ENCODE peak calls at places on chromosomes 3 and 15, in four cellular contexts. One of them, this sample, is unnamed. For H3K4me1, the result is how much of the 10 kb centered on the place peaks cover.

GRCh38 chr3:27312044-27312668 is 57.0 kb downstream of the NEK10 start:
- DNase-seq in pancreas: no peak
- DNase-seq in CD4-positive, alpha-beta memory T cell: peak
- DNase-seq in stomach: no peak
- DNase-seq in this sample: no peak

GRCh38 chr3:36677331-36678007 is 86.9 kb downstream of the DCLK3 start:
- DNase-seq in pancreas: no peak
- DNase-seq in stomach: no peak
- DNase-seq in CD4-positive, alpha-beta memory T cell: no peak
- DNase-seq in this sample: no peak

GRCh38 chr3:114456742-114457141 is 162.9 kb downstream of the TIGIT start:
- DNase-seq in stomach: no peak
- DNase-seq in CD4-positive, alpha-beta memory T cell: no peak
- DNase-seq in pancreas: no peak
- DNase-seq in this sample: no peak

GRCh38 chr3:140529558-140529957 is 148.3 kb upstream of the TRIM42 start:
- DNase-seq in stomach: no peak
- DNase-seq in CD4-positive, alpha-beta memory T cell: no peak
- DNase-seq in pancreas: no peak
- DNase-seq in this sample: no peak

GRCh38 chr3:197466586-197467399 is 89.0 kb downstream of the BDH1 start:
- DNase-seq in pancreas: no peak
- DNase-seq in stomach: no peak
- DNase-seq in CD4-positive, alpha-beta memory T cell: no peak
- DNase-seq in this sample: no peak

GRCh38 chr3:138249636-138250035 is 62.5 kb downstream of the ARMC8 start:
- DNase-seq in pancreas: no peak
- DNase-seq in stomach: no peak
- DNase-seq in CD4-positive, alpha-beta memory T cell: no peak
- DNase-seq in this sample: no peak

GRCh38 chr3:176964656-176965055 is 232.6 kb downstream of the TBL1XR1 start:
- DNase-seq in pancreas: no peak
- DNase-seq in stomach: no peak
- DNase-seq in CD4-positive, alpha-beta memory T cell: no peak
- DNase-seq in this sample: no peak

GRCh38 chr15:39639037-39639436 is 58.2 kb downstream of the THBS1 start:
- DNase-seq in CD4-positive, alpha-beta memory T cell: no peak
- DNase-seq in stomach: no peak
- DNase-seq in pancreas: no peak
- DNase-seq in this sample: no peak

GRCh38 chr3:124258057-124258500 is 266.2 kb upstream of the ROPN1 start:
- DNase-seq in stomach: no peak
- DNase-seq in pancreas: no peak
- DNase-seq in CD4-positive, alpha-beta memory T cell: no peak
- DNase-seq in this sample: no peak

DNA sequence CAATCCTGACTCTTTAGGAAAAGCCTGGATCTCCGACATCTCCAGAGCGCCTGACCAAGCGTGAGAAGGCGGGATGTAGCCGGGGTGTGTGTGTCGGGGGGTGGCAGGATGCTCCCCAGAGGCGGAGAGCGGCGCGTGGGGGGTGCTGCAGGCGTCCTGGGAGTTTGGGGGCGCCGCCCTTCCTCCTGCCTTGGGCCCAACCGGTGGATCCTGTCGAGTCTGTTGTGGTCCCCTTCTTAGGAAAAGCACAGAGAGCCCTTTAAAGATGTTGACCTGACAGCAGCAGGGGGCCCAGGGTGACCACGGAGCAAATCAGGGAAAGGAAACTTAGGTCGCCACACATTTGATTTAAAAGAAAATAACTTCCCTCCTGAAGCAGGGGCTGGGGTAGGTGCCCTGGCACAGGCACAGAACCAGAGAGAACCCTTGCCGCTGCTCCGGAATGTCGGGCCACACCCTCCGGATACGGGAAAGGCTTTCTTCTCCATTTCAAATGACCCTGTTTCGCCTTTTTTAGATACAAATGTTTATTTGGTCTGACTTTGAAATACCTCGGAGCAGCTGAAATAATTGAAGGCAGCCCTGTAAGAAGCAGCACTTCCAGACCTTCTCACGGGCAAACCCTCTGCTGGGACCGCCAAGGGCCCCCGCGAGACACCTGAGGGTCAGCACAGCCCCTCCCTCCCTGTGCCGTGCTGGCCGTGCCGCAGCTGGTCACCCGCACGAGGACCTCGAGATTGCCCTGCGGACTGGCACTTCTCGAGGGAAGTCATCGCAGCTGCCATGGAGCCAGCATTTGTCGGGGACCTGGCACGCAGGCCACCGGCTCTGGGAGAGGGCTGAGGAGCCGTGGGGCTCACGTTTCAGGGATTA is 102.9 kb upstream of the KLF13 start:
- DNase-seq in pancreas: no peak
- DNase-seq in stomach: peak
- DNase-seq in CD4-positive, alpha-beta memory T cell: no peak
- DNase-seq in this sample: no peak
- H3K4me1 ChIP-seq in pancreas: under half
- H3K4me1 ChIP-seq in stomach: half or more
- H3K4me1 ChIP-seq in CD4-positive, alpha-beta memory T cell: under half
- H3K4me1 ChIP-seq in this sample: under half

GRCh38 chr15:66744610-66745279 is 42.7 kb downstream of the SMAD6 start:
- DNase-seq in CD4-positive, alpha-beta memory T cell: no peak
- DNase-seq in pancreas: no peak
- DNase-seq in stomach: no peak
- DNase-seq in this sample: no peak

GRCh38 chr15:66746231-66746605 is 44.2 kb downstream of the SMAD6 start:
- DNase-seq in stomach: no peak
- DNase-seq in CD4-positive, alpha-beta memory T cell: no peak
- DNase-seq in pancreas: no peak
- DNase-seq in this sample: no peak

GRCh38 chr15:66747223-66747622 is 45.2 kb downstream of the SMAD6 start:
- DNase-seq in CD4-positive, alpha-beta memory T cell: no peak
- DNase-seq in pancreas: no peak
- DNase-seq in stomach: no peak
- DNase-seq in this sample: no peak

GRCh38 chr15:66743703-66744536 is 41.9 kb downstream of the SMAD6 start:
- DNase-seq in CD4-positive, alpha-beta memory T cell: no peak
- DNase-seq in pancreas: no peak
- DNase-seq in stomach: peak
- DNase-seq in this sample: no peak

DNA sequence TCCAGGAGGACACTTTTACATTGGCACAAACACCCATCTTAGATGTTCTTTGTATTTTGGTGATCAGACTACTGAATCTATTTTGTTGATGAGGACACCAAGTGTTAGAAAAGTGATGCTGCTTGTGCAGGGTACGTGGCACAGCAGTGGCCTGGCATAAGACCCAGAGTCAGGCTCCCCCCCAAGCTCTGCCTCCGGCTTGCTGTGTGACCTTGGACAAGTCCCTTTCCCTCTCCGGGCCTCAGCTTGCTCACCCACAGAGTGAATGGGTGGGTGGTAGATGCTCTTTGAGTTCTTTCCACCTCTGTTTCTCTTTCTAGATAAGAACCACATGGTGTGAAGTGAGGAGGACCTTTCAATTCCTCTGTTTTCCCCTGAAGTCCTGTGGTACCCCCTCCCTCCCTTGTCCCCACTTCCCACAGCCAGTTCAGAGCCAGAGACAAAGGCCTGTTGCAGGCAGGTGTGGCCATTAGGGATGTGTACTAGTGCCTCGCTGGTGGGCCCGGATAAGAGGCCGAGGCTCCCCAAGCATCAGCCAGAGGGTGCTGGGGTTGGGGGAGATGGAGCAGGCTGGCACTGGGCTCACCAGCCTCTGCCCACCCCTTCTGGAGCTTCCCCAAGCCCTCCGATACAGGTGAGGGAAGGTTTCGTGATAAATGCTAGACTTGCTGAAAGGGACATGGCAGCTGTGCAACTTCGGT is 43.6 kb downstream of the SMAD6 start:
- DNase-seq in pancreas: no peak
- DNase-seq in stomach: no peak
- DNase-seq in CD4-positive, alpha-beta memory T cell: no peak
- DNase-seq in this sample: no peak
- H3K27ac ChIP-seq in pancreas: no peak
- H3K27ac ChIP-seq in stomach: peak
- H3K27ac ChIP-seq in CD4-positive, alpha-beta memory T cell: no peak
- H3K27ac ChIP-seq in this sample: no peak

GRCh38 chr3:9291991-9292390 is 42.5 kb upstream of the SRGAP3 start:
- DNase-seq in stomach: no peak
- DNase-seq in pancreas: no peak
- DNase-seq in CD4-positive, alpha-beta memory T cell: no peak
- DNase-seq in this sample: no peak
- H3K4me1 ChIP-seq in stomach: under half
- H3K4me1 ChIP-seq in pancreas: under half
- H3K4me1 ChIP-seq in CD4-positive, alpha-beta memory T cell: under half
- H3K4me1 ChIP-seq in this sample: under half

GRCh38 chr3:33658039-33658438 is 60.0 kb downstream of the CLASP2 start:
- DNase-seq in pancreas: no peak
- DNase-seq in stomach: no peak
- DNase-seq in CD4-positive, alpha-beta memory T cell: no peak
- DNase-seq in this sample: no peak
- H3K27ac ChIP-seq in pancreas: peak
- H3K27ac ChIP-seq in stomach: peak
- H3K27ac ChIP-seq in CD4-positive, alpha-beta memory T cell: no peak
- H3K27ac ChIP-seq in this sample: no peak

GRCh38 chr3:152305075-152305474 is 36.3 kb downstream of the MBNL1 start:
- DNase-seq in CD4-positive, alpha-beta memory T cell: no peak
- DNase-seq in stomach: no peak
- DNase-seq in pancreas: no peak
- DNase-seq in this sample: no peak

GRCh38 chr3:152301745-152302181 is 33.0 kb downstream of the MBNL1 start:
- DNase-seq in pancreas: no peak
- DNase-seq in CD4-positive, alpha-beta memory T cell: no peak
- DNase-seq in stomach: no peak
- DNase-seq in this sample: no peak

GRCh38 chr3:152300029-152300764 is 31.5 kb downstream of the MBNL1 start:
- DNase-seq in stomach: no peak
- DNase-seq in CD4-positive, alpha-beta memory T cell: no peak
- DNase-seq in pancreas: no peak
- DNase-seq in this sample: no peak

GRCh38 chr3:152304160-152304559 is 35.4 kb downstream of the MBNL1 start:
- DNase-seq in CD4-positive, alpha-beta memory T cell: no peak
- DNase-seq in stomach: no peak
- DNase-seq in pancreas: no peak
- DNase-seq in this sample: no peak

GRCh38 chr3:152302521-152303021 is 33.8 kb downstream of the MBNL1 start:
- DNase-seq in pancreas: no peak
- DNase-seq in CD4-positive, alpha-beta memory T cell: peak
- DNase-seq in stomach: no peak
- DNase-seq in this sample: no peak
- H3K4me1 ChIP-seq in pancreas: half or more
- H3K4me1 ChIP-seq in CD4-positive, alpha-beta memory T cell: half or more
- H3K4me1 ChIP-seq in stomach: half or more
- H3K4me1 ChIP-seq in this sample: half or more

DNA sequence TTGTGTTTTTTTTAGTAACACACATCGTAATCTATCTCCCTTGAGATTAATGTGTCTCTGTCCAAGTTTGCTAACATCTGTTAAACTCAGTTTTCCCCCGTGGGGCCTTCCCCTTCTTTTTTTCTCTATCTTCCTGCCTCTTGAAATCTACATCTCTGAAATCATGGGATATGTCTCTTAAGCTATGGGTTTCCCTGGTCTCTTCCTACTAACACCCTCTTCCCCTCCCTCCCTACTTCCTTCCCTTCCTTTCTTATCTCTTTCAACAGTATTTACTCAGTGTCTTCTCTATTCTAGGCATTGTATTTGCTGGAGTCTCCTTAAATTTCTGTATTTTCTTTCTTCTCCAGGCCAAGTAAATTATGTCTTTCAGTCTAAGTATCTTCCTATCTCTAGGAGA is 27.6 kb downstream of the ALDH1A2 start:
- DNase-seq in stomach: no peak
- DNase-seq in CD4-positive, alpha-beta memory T cell: no peak
- DNase-seq in pancreas: no peak
- DNase-seq in this sample: no peak
- H3K27ac ChIP-seq in stomach: no peak
- H3K27ac ChIP-seq in CD4-positive, alpha-beta memory T cell: no peak
- H3K27ac ChIP-seq in pancreas: no peak
- H3K27ac ChIP-seq in this sample: no peak

GRCh38 chr3:5188419-5189405 is 1.2 kb downstream of the EDEM1 start:
- DNase-seq in pancreas: no peak
- DNase-seq in CD4-positive, alpha-beta memory T cell: peak
- DNase-seq in stomach: peak
- DNase-seq in this sample: peak
- H3K4me1 ChIP-seq in pancreas: under half
- H3K4me1 ChIP-seq in CD4-positive, alpha-beta memory T cell: under half
- H3K4me1 ChIP-seq in stomach: half or more
- H3K4me1 ChIP-seq in this sample: under half

GRCh38 chr3:128051837-128052766 is at the start of gene SEC61A1:
- DNase-seq in stomach: peak
- DNase-seq in pancreas: peak
- DNase-seq in CD4-positive, alpha-beta memory T cell: peak
- DNase-seq in this sample: peak
- H3K27ac ChIP-seq in stomach: peak
- H3K27ac ChIP-seq in pancreas: peak
- H3K27ac ChIP-seq in CD4-positive, alpha-beta memory T cell: peak
- H3K27ac ChIP-seq in this sample: peak

DNA sequence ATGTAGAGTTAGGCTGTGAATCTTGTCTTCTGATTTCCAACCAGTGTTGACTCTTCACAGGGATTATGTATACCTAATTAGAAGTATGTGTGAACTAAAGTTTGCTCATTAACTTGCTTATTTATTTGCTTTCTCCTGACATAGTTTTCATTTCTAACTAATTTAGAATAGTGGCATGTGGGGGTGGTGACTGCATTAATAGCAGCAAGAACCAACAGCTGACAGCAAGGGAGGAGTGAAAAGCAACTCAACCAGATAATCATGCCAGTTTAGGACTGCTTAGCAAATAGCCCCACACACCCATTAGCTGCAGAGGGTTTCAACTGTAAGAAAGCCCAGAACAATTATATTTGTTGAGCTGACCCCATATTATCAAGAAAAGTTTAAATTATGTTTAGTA is 3.8 kb downstream of the ST3GAL6 start:
- DNase-seq in stomach: no peak
- DNase-seq in pancreas: no peak
- DNase-seq in CD4-positive, alpha-beta memory T cell: no peak
- DNase-seq in this sample: no peak
- H3K4me1 ChIP-seq in stomach: half or more
- H3K4me1 ChIP-seq in pancreas: under half
- H3K4me1 ChIP-seq in CD4-positive, alpha-beta memory T cell: under half
- H3K4me1 ChIP-seq in this sample: under half

DNA sequence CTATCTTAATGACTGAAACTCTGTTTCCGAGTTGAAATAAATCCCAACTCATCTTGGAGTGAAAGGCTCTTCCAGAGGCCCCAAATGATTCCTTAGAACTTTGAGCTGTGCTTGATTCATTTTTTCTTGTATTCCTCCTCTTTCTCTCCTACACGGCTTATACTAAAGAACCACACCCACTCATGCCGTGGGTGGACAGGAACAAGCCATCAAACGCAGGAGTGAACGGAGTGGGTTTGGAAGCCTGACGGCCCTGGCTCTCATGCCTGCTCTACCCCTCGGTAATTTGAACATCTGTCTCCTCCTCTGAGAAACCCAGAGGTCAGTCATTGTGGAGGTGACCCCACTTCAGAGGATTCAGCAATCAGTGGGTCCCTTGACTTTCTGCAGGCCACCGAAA is 236.5 kb downstream of the AGBL1 start:
- DNase-seq in CD4-positive, alpha-beta memory T cell: no peak
- DNase-seq in pancreas: no peak
- DNase-seq in stomach: no peak
- DNase-seq in this sample: no peak
- H3K27ac ChIP-seq in CD4-positive, alpha-beta memory T cell: no peak
- H3K27ac ChIP-seq in pancreas: no peak
- H3K27ac ChIP-seq in stomach: no peak
- H3K27ac ChIP-seq in this sample: no peak

This sample was measured in effector memory CD4-positive, alpha-beta T cell.